ENCODE peak calls at places on chromosome 7, in nine cellular contexts. One of them, this sample, is unnamed.

GRCh38 chr7:44735403-44736165 is 13.1 kb upstream of the ZMIZ2 start:
- DNase-seq in A549: peak
- DNase-seq in suprapubic skin: no peak
- DNase-seq in GM12878: peak
- DNase-seq in stomach: no peak
- DNase-seq in transverse colon: no peak
- DNase-seq in upper lobe of left lung: no peak
- DNase-seq in tibial nerve: no peak
- DNase-seq in sigmoid colon: no peak
- DNase-seq in this sample: no peak

GRCh38 chr7:120337308-120337907 is 64.4 kb downstream of the KCND2 start:
- DNase-seq in A549: peak
- DNase-seq in suprapubic skin: no peak
- DNase-seq in GM12878: no peak
- DNase-seq in stomach: no peak
- DNase-seq in transverse colon: no peak
- DNase-seq in upper lobe of left lung: no peak
- DNase-seq in tibial nerve: no peak
- DNase-seq in sigmoid colon: no peak
- DNase-seq in this sample: no peak

GRCh38 chr7:107277331-107277730 is 108.5 kb downstream of the HBP1 start:
- DNase-seq in A549: no peak
- DNase-seq in suprapubic skin: no peak
- DNase-seq in GM12878: no peak
- DNase-seq in stomach: no peak
- DNase-seq in transverse colon: no peak
- DNase-seq in upper lobe of left lung: no peak
- DNase-seq in tibial nerve: no peak
- DNase-seq in sigmoid colon: no peak
- DNase-seq in this sample: no peak

GRCh38 chr7:130356760-130357611 is 12.4 kb downstream of the CPA5 start:
- DNase-seq in A549: peak
- DNase-seq in suprapubic skin: peak
- DNase-seq in GM12878: no peak
- DNase-seq in stomach: no peak
- DNase-seq in transverse colon: peak
- DNase-seq in upper lobe of left lung: peak
- DNase-seq in tibial nerve: peak
- DNase-seq in sigmoid colon: peak
- DNase-seq in this sample: peak

GRCh38 chr7:46145412-46145811 is 224.3 kb upstream of the IGFBP3 start:
- DNase-seq in A549: peak
- DNase-seq in suprapubic skin: no peak
- DNase-seq in GM12878: no peak
- DNase-seq in stomach: no peak
- DNase-seq in transverse colon: no peak
- DNase-seq in upper lobe of left lung: no peak
- DNase-seq in tibial nerve: peak
- DNase-seq in sigmoid colon: no peak
- DNase-seq in this sample: no peak

GRCh38 chr7:34133983-34134782 is 228.8 kb downstream of the BMPER start:
- DNase-seq in A549: peak
- DNase-seq in suprapubic skin: peak
- DNase-seq in GM12878: no peak
- DNase-seq in stomach: peak
- DNase-seq in transverse colon: peak
- DNase-seq in upper lobe of left lung: peak
- DNase-seq in tibial nerve: peak
- DNase-seq in sigmoid colon: peak
- DNase-seq in this sample: peak

GRCh38 chr7:130489140-130489967 is 2.5 kb upstream of the MEST start:
- DNase-seq in A549: no peak
- DNase-seq in suprapubic skin: no peak
- DNase-seq in GM12878: no peak
- DNase-seq in stomach: no peak
- DNase-seq in transverse colon: no peak
- DNase-seq in upper lobe of left lung: no peak
- DNase-seq in tibial nerve: no peak
- DNase-seq in sigmoid colon: no peak
- DNase-seq in this sample: no peak

GRCh38 chr7:129118976-129119375 is 25.5 kb upstream of the TSPAN33 start:
- DNase-seq in A549: no peak
- DNase-seq in suprapubic skin: no peak
- DNase-seq in GM12878: no peak
- DNase-seq in stomach: no peak
- DNase-seq in transverse colon: no peak
- DNase-seq in upper lobe of left lung: no peak
- DNase-seq in tibial nerve: no peak
- DNase-seq in sigmoid colon: no peak
- DNase-seq in this sample: no peak

GRCh38 chr7:53110425-53110824 is 75.0 kb downstream of the POM121L12 start:
- DNase-seq in A549: no peak
- DNase-seq in suprapubic skin: no peak
- DNase-seq in GM12878: no peak
- DNase-seq in stomach: no peak
- DNase-seq in transverse colon: no peak
- DNase-seq in upper lobe of left lung: no peak
- DNase-seq in tibial nerve: no peak
- DNase-seq in sigmoid colon: no peak
- DNase-seq in this sample: no peak

GRCh38 chr7:114703677-114704076 is 218.2 kb upstream of the MDFIC start:
- DNase-seq in A549: no peak
- DNase-seq in suprapubic skin: no peak
- DNase-seq in GM12878: no peak
- DNase-seq in stomach: no peak
- DNase-seq in transverse colon: no peak
- DNase-seq in upper lobe of left lung: no peak
- DNase-seq in tibial nerve: no peak
- DNase-seq in sigmoid colon: no peak
- DNase-seq in this sample: no peak

GRCh38 chr7:41559426-41559825 is 143.5 kb downstream of the INHBA start:
- DNase-seq in A549: no peak
- DNase-seq in suprapubic skin: no peak
- DNase-seq in GM12878: no peak
- DNase-seq in stomach: no peak
- DNase-seq in transverse colon: no peak
- DNase-seq in upper lobe of left lung: no peak
- DNase-seq in tibial nerve: no peak
- DNase-seq in sigmoid colon: no peak
- DNase-seq in this sample: no peak

GRCh38 chr7:116782177-116782711 is 80.1 kb upstream of the CAPZA2 start:
- DNase-seq in A549: no peak
- DNase-seq in suprapubic skin: no peak
- DNase-seq in GM12878: no peak
- DNase-seq in stomach: no peak
- DNase-seq in transverse colon: no peak
- DNase-seq in upper lobe of left lung: no peak
- DNase-seq in tibial nerve: no peak
- DNase-seq in sigmoid colon: no peak
- DNase-seq in this sample: no peak

GRCh38 chr7:107777702-107778101 is 25.3 kb downstream of the SLC26A3 start:
- DNase-seq in A549: no peak
- DNase-seq in suprapubic skin: no peak
- DNase-seq in GM12878: no peak
- DNase-seq in stomach: no peak
- DNase-seq in transverse colon: peak
- DNase-seq in upper lobe of left lung: no peak
- DNase-seq in tibial nerve: no peak
- DNase-seq in sigmoid colon: peak
- DNase-seq in this sample: no peak

GRCh38 chr7:25262586-25262985 is 34.3 kb upstream of the NPVF start:
- DNase-seq in A549: no peak
- DNase-seq in suprapubic skin: no peak
- DNase-seq in GM12878: no peak
- DNase-seq in stomach: no peak
- DNase-seq in transverse colon: no peak
- DNase-seq in upper lobe of left lung: no peak
- DNase-seq in tibial nerve: no peak
- DNase-seq in sigmoid colon: no peak
- DNase-seq in this sample: no peak

DNA sequence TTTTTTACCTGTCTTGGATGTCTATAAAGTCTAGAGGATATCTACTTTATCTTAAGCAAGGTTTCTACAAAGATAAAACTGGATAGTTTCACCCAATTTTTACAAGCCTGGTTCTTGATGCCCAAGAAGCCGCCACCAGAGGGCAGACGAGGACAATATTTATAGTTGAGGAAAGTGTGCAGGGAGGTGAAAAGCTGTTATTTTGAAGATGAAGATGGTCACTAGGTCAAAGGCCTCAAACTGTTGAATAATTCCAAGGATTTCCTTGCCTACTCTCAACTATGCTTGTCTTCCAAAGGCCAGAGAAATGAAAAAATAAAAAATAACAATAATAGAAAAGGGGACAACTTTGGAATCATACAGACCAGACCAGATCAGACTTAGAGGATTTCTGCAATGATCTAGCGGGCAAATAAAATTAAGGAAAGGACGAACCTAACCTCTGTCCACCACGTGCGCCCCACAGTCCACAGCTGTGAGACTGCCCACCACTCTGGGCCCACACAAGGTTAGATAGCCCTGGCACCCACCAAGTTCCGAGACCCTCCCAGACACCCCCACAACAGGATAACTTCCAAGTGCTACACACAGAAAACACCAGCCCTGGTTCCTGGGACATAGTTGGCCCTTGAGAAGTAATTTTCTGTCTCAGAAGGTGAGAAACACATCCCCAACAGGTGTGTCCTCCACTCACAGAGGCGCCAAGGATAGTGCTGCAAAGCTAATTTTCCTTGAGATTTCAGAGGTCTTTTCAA is 2.8 kb downstream of the PKD1L1 start:
- DNase-seq in A549: peak
- DNase-seq in suprapubic skin: peak
- DNase-seq in GM12878: no peak
- DNase-seq in stomach: peak
- DNase-seq in transverse colon: peak
- DNase-seq in upper lobe of left lung: peak
- DNase-seq in tibial nerve: peak
- DNase-seq in sigmoid colon: peak
- DNase-seq in this sample: peak
- TF ChIP-seq EP300 in A549: no peak
- TF ChIP-seq EP300 in suprapubic skin: no peak
- TF ChIP-seq EP300 in GM12878: no peak
- TF ChIP-seq EP300 in stomach: no peak
- TF ChIP-seq EP300 in transverse colon: no peak
- TF ChIP-seq EP300 in upper lobe of left lung: no peak
- TF ChIP-seq EP300 in tibial nerve: no peak
- TF ChIP-seq EP300 in sigmoid colon: no peak
- TF ChIP-seq EP300 in this sample: no peak

GRCh38 chr7:1056006-1056784 is 11.8 kb downstream of the GPR146 start:
- DNase-seq in A549: no peak
- DNase-seq in suprapubic skin: no peak
- DNase-seq in GM12878: no peak
- DNase-seq in stomach: no peak
- DNase-seq in transverse colon: no peak
- DNase-seq in upper lobe of left lung: peak
- DNase-seq in tibial nerve: no peak
- DNase-seq in sigmoid colon: no peak
- DNase-seq in this sample: no peak
- H3K4me3 ChIP-seq in A549: no peak
- H3K4me3 ChIP-seq in suprapubic skin: peak
- H3K4me3 ChIP-seq in GM12878: no peak
- H3K4me3 ChIP-seq in stomach: peak
- H3K4me3 ChIP-seq in transverse colon: peak
- H3K4me3 ChIP-seq in upper lobe of left lung: peak
- H3K4me3 ChIP-seq in tibial nerve: peak
- H3K4me3 ChIP-seq in sigmoid colon: peak
- H3K4me3 ChIP-seq in this sample: peak

GRCh38 chr7:38307640-38308039 is 34.2 kb upstream of the TARP start:
- DNase-seq in A549: no peak
- DNase-seq in suprapubic skin: no peak
- DNase-seq in GM12878: no peak
- DNase-seq in stomach: no peak
- DNase-seq in transverse colon: no peak
- DNase-seq in upper lobe of left lung: peak
- DNase-seq in tibial nerve: no peak
- DNase-seq in sigmoid colon: no peak
- DNase-seq in this sample: no peak

GRCh38 chr7:38312776-38313175 is 39.3 kb upstream of the TARP start:
- DNase-seq in A549: no peak
- DNase-seq in suprapubic skin: no peak
- DNase-seq in GM12878: no peak
- DNase-seq in stomach: no peak
- DNase-seq in transverse colon: no peak
- DNase-seq in upper lobe of left lung: no peak
- DNase-seq in tibial nerve: no peak
- DNase-seq in sigmoid colon: no peak
- DNase-seq in this sample: no peak

GRCh38 chr7:38309555-38309954 is 36.1 kb upstream of the TARP start:
- DNase-seq in A549: no peak
- DNase-seq in suprapubic skin: no peak
- DNase-seq in GM12878: no peak
- DNase-seq in stomach: no peak
- DNase-seq in transverse colon: no peak
- DNase-seq in upper lobe of left lung: no peak
- DNase-seq in tibial nerve: no peak
- DNase-seq in sigmoid colon: no peak
- DNase-seq in this sample: no peak

GRCh38 chr7:38310601-38311057 is 37.2 kb upstream of the TARP start:
- DNase-seq in A549: no peak
- DNase-seq in suprapubic skin: no peak
- DNase-seq in GM12878: no peak
- DNase-seq in stomach: peak
- DNase-seq in transverse colon: peak
- DNase-seq in upper lobe of left lung: peak
- DNase-seq in tibial nerve: peak
- DNase-seq in sigmoid colon: no peak
- DNase-seq in this sample: no peak

DNA sequence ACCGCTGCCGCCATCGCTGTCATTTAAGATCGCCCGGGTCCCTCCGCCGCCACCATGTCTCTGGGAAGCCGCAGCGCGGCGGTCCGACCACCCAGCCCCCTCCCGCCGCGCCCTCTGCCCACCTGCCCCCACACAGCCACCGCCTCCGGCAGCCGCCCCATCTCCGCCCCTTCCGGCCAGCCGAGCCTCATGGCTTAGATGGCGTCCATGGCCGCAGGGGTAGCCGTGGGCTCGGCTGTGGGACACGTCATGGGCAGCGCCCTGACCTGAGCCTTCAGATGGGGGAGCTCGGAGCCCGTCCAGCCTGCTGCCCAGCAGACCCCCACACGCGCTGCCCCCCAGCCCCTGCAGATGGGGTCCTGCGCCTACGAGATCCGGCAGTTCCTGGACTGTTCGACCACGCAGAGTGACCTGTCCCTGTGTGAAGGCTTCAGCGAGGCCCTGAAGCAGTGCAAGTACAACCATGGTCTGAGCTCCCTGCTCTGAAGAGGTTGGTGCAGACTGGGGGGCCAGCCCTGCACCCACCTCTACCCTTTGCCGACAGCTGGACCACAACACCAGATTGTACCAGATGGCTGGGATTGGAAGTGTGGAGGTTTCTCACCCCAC is 38.0 kb upstream of the TARP start:
- DNase-seq in A549: peak
- DNase-seq in suprapubic skin: no peak
- DNase-seq in GM12878: no peak
- DNase-seq in stomach: no peak
- DNase-seq in transverse colon: peak
- DNase-seq in upper lobe of left lung: peak
- DNase-seq in tibial nerve: no peak
- DNase-seq in sigmoid colon: no peak
- DNase-seq in this sample: peak
- TF ChIP-seq EP300 in A549: no peak
- TF ChIP-seq EP300 in suprapubic skin: no peak
- TF ChIP-seq EP300 in GM12878: no peak
- TF ChIP-seq EP300 in stomach: no peak
- TF ChIP-seq EP300 in transverse colon: no peak
- TF ChIP-seq EP300 in upper lobe of left lung: no peak
- TF ChIP-seq EP300 in tibial nerve: no peak
- TF ChIP-seq EP300 in sigmoid colon: no peak
- TF ChIP-seq EP300 in this sample: no peak

GRCh38 chr7:5274441-5274840 is 8.3 kb upstream of the SLC29A4 start:
- DNase-seq in A549: no peak
- DNase-seq in suprapubic skin: no peak
- DNase-seq in GM12878: no peak
- DNase-seq in stomach: no peak
- DNase-seq in transverse colon: no peak
- DNase-seq in upper lobe of left lung: no peak
- DNase-seq in tibial nerve: no peak
- DNase-seq in sigmoid colon: no peak
- DNase-seq in this sample: no peak
- H3K4me3 ChIP-seq in A549: no peak
- H3K4me3 ChIP-seq in suprapubic skin: no peak
- H3K4me3 ChIP-seq in GM12878: no peak
- H3K4me3 ChIP-seq in stomach: no peak
- H3K4me3 ChIP-seq in transverse colon: no peak
- H3K4me3 ChIP-seq in upper lobe of left lung: no peak
- H3K4me3 ChIP-seq in tibial nerve: no peak
- H3K4me3 ChIP-seq in sigmoid colon: no peak
- H3K4me3 ChIP-seq in this sample: no peak